ENCODE peak calls at places on chromosome 7, in ten cellular contexts. F is esophagus squamous epithelium; Q is NCI-H2107; W is stimulated activated CD4-positive, alpha-beta T cell treated with anti-CD3 and anti-CD28 coated beads, Interleukin-1b, Interleukin-23, amount 100 ng/mL, for 4 hours; R is B cell; O is neuronal stem cell; A is IMR-90; H is midbrain; J is GM23338; C is ACHN. P is an unnamed sample.

GRCh38 chr7:102875700-102876192 is 37.1 kb upstream of the LRRC17 start:
- DNase-seq in F (no peak), Q (no peak), W (no peak), R (no peak), O (no peak), A (peak; percentile 100), H (no peak), J (no peak), C (peak; percentile 100), P (peak; percentile 95)

GRCh38 chr7:135647755-135648154 is 14.6 kb upstream of the STMP1 start:
- DNase-seq in F (no peak), Q (no peak), W (no peak), R (no peak), O (no peak), A (no peak), H (no peak), J (no peak), C (no peak), P (no peak)

GRCh38 chr7:140638311-140638791 is 2.3 kb downstream of the DENND2A start:
- DNase-seq in F (no peak), Q (no peak), W (no peak), R (no peak), O (no peak), A (peak; percentile 82), H (no peak), J (peak; percentile 69), C (peak; percentile 37), P (peak; percentile 90)

GRCh38 chr7:101563198-101563901 is 65.7 kb downstream of the MYL10 start:
- DNase-seq in F (no peak), Q (no peak), W (no peak), R (no peak), O (no peak), A (no peak), H (no peak), J (peak; percentile 6), C (no peak), P (peak; percentile 60)

GRCh38 chr7:6179620-6180343 is 92.6 kb downstream of the CYTH3 start:
- DNase-seq in F (no peak), Q (no peak), W (no peak), R (no peak), O (no peak), A (no peak), H (no peak), J (no peak), C (no peak), P (no peak)

GRCh38 chr7:107907-108306 is 84.5 kb upstream of the FAM20C start:
- DNase-seq in F (no peak), Q (no peak), W (no peak), R (no peak), O (no peak), A (no peak), H (no peak), J (no peak), C (no peak), P (no peak)

GRCh38 chr7:155454183-155455112 is 3.5 kb upstream of the EN2 start:
- DNase-seq in F (no peak), Q (no peak), W (no peak), R (peak; percentile 52), O (no peak), A (no peak), H (no peak), J (peak; percentile 58), C (no peak), P (no peak)

GRCh38 chr7:1591876-1592275 is 22.0 kb upstream of the PSMG3 start:
- DNase-seq in F (no peak), Q (no peak), W (no peak), R (peak; percentile 64), O (no peak), A (no peak), H (no peak), J (no peak), C (no peak), P (no peak)

GRCh38 chr7:106599343-106599698 is 61.6 kb downstream of the CCDC71L start:
- DNase-seq in F (no peak), Q (no peak), W (no peak), R (no peak), O (no peak), A (no peak), H (no peak), J (no peak), C (no peak), P (no peak)

GRCh38 chr7:31603076-31603475 is 83.9 kb upstream of the PPP1R17 start:
- DNase-seq in F (no peak), Q (no peak), W (no peak), R (no peak), O (no peak), A (no peak), H (no peak), J (no peak), C (no peak), P (no peak)

GRCh38 chr7:18361756-18362155 is 133.8 kb upstream of the HDAC9 start:
- DNase-seq in F (no peak), Q (no peak), W (no peak), R (no peak), O (no peak), A (no peak), H (no peak), J (peak; percentile 95), C (peak; percentile 56), P (peak; percentile 58)

GRCh38 chr7:91836065-91836368 is 44.5 kb downstream of the MTERF1 start:
- DNase-seq in F (no peak), Q (no peak), W (no peak), R (no peak), O (no peak), A (peak; percentile 81), H (no peak), J (peak; percentile 14), C (no peak), P (no peak)

GRCh38 chr7:102253076-102253972 is 33.3 kb upstream of the SH2B2 start:
- DNase-seq in F (no peak), Q (no peak), W (no peak), R (peak; percentile 28), O (no peak), A (no peak), H (no peak), J (no peak), C (no peak), P (no peak)

GRCh38 chr7:4203786-4204185 is 478.3 kb upstream of the FOXK1 start:
- DNase-seq in F (no peak), Q (no peak), W (no peak), R (no peak), O (no peak), A (no peak), H (no peak), J (no peak), C (no peak), P (no peak)

GRCh38 chr7:32479574-32480200 is 10.5 kb downstream of the LSM5 start:
- DNase-seq in F (no peak), Q (peak; percentile 23), W (no peak), R (no peak), O (no peak), A (peak; percentile 52), H (no peak), J (peak; percentile 75), C (peak; percentile 68), P (no peak)

GRCh38 chr7:27025270-27025669 is 70.5 kb downstream of the HOXA1 start:
- DNase-seq in F (no peak), Q (no peak), W (no peak), R (no peak), O (no peak), A (no peak), H (no peak), J (no peak), C (no peak), P (no peak)

GRCh38 chr7:35747611-35748010 is 52.7 kb upstream of the HERPUD2 start:
- DNase-seq in F (no peak), Q (no peak), W (no peak), R (no peak), O (no peak), A (no peak), H (no peak), J (no peak), C (no peak), P (no peak)

GRCh38 chr7:95596183-95597135 is at the start of gene PDK4:
- DNase-seq in F (peak; percentile 20), Q (no peak), W (no peak), R (peak; percentile 51), O (peak; percentile 27), A (peak; percentile 40), H (peak; percentile 96), J (peak; percentile 80), C (peak; percentile 91), P (peak; percentile 86)

P was measured in islet precursor cell.